ENCODE peak calls at places on chromosomes 5 and 9, in six cellular contexts. One of them, this sample, is unnamed.

GRCh38 chr9:87642330-87643110 is 83.4 kb upstream of the CTSL start:
- DNase-seq in fibroblast of lung: no peak
- DNase-seq in colonic mucosa: no peak
- DNase-seq in tibial artery: no peak
- DNase-seq in cardiac muscle cell: peak; percentile 66
- DNase-seq in CD8-positive, alpha-beta T cell: no peak
- DNase-seq in this sample: no peak

GRCh38 chr5:43096916-43097315 is 23.8 kb upstream of the ZNF131 start:
- DNase-seq in fibroblast of lung: no peak
- DNase-seq in colonic mucosa: no peak
- DNase-seq in tibial artery: no peak
- DNase-seq in cardiac muscle cell: no peak
- DNase-seq in CD8-positive, alpha-beta T cell: no peak
- DNase-seq in this sample: no peak

GRCh38 chr9:110828148-110828730 is 159.6 kb downstream of the MUSK start:
- DNase-seq in fibroblast of lung: peak; percentile 76
- DNase-seq in colonic mucosa: peak; percentile 36
- DNase-seq in tibial artery: no peak
- DNase-seq in cardiac muscle cell: peak; percentile 35
- DNase-seq in CD8-positive, alpha-beta T cell: no peak
- DNase-seq in this sample: no peak

GRCh38 chr9:136782452-136782851 is 8.7 kb upstream of the TMEM141 start:
- DNase-seq in fibroblast of lung: no peak
- DNase-seq in colonic mucosa: no peak
- DNase-seq in tibial artery: no peak
- DNase-seq in cardiac muscle cell: no peak
- DNase-seq in CD8-positive, alpha-beta T cell: no peak
- DNase-seq in this sample: no peak

GRCh38 chr9:630817-631216 is 210.7 kb upstream of the DMRT1 start:
- DNase-seq in fibroblast of lung: no peak
- DNase-seq in colonic mucosa: no peak
- DNase-seq in tibial artery: no peak
- DNase-seq in cardiac muscle cell: no peak
- DNase-seq in CD8-positive, alpha-beta T cell: no peak
- DNase-seq in this sample: no peak

GRCh38 chr5:149400304-149400703 is 21.2 kb upstream of the IL17B start:
- DNase-seq in fibroblast of lung: no peak
- DNase-seq in colonic mucosa: no peak
- DNase-seq in tibial artery: peak; percentile 42
- DNase-seq in cardiac muscle cell: no peak
- DNase-seq in CD8-positive, alpha-beta T cell: no peak
- DNase-seq in this sample: no peak

GRCh38 chr5:11415751-11416150 is 488.5 kb downstream of the CTNND2 start:
- DNase-seq in fibroblast of lung: peak; percentile 29
- DNase-seq in colonic mucosa: no peak
- DNase-seq in tibial artery: no peak
- DNase-seq in cardiac muscle cell: no peak
- DNase-seq in CD8-positive, alpha-beta T cell: no peak
- DNase-seq in this sample: no peak

GRCh38 chr5:64165500-64166200 is at the start of gene RNF180:
- DNase-seq in fibroblast of lung: peak; percentile 51
- DNase-seq in colonic mucosa: peak; percentile 33
- DNase-seq in tibial artery: peak; percentile 80
- DNase-seq in cardiac muscle cell: peak; percentile 74
- DNase-seq in CD8-positive, alpha-beta T cell: no peak
- DNase-seq in this sample: peak; percentile 46

GRCh38 chr9:135945969-135946368 is 15.2 kb downstream of the UBAC1 start:
- DNase-seq in fibroblast of lung: no peak
- DNase-seq in colonic mucosa: no peak
- DNase-seq in tibial artery: no peak
- DNase-seq in cardiac muscle cell: no peak
- DNase-seq in CD8-positive, alpha-beta T cell: no peak
- DNase-seq in this sample: no peak

GRCh38 chr5:3033033-3033755 is 281.7 kb upstream of the IRX2 start:
- DNase-seq in fibroblast of lung: no peak
- DNase-seq in colonic mucosa: no peak
- DNase-seq in tibial artery: no peak
- DNase-seq in cardiac muscle cell: no peak
- DNase-seq in CD8-positive, alpha-beta T cell: no peak
- DNase-seq in this sample: no peak

GRCh38 chr9:77163889-77164288 is 13.4 kb upstream of the VPS13A start:
- DNase-seq in fibroblast of lung: peak; percentile 45
- DNase-seq in colonic mucosa: no peak
- DNase-seq in tibial artery: no peak
- DNase-seq in cardiac muscle cell: no peak
- DNase-seq in CD8-positive, alpha-beta T cell: no peak
- DNase-seq in this sample: no peak

GRCh38 chr5:9440517-9440916 is 105.4 kb downstream of the SEMA5A start:
- DNase-seq in fibroblast of lung: peak; percentile 84
- DNase-seq in colonic mucosa: no peak
- DNase-seq in tibial artery: no peak
- DNase-seq in cardiac muscle cell: no peak
- DNase-seq in CD8-positive, alpha-beta T cell: no peak
- DNase-seq in this sample: no peak

GRCh38 chr9:88947581-88948573 is 43.4 kb upstream of the S1PR3 start:
- DNase-seq in fibroblast of lung: peak; percentile 77
- DNase-seq in colonic mucosa: no peak
- DNase-seq in tibial artery: no peak
- DNase-seq in cardiac muscle cell: no peak
- DNase-seq in CD8-positive, alpha-beta T cell: no peak
- DNase-seq in this sample: no peak

GRCh38 chr5:43675357-43675756 is 72.4 kb downstream of the NNT start:
- DNase-seq in fibroblast of lung: no peak
- DNase-seq in colonic mucosa: no peak
- DNase-seq in tibial artery: no peak
- DNase-seq in cardiac muscle cell: no peak
- DNase-seq in CD8-positive, alpha-beta T cell: no peak
- DNase-seq in this sample: no peak

GRCh38 chr5:16245249-16245648 is 65.7 kb upstream of the MARCHF11 start:
- DNase-seq in fibroblast of lung: no peak
- DNase-seq in colonic mucosa: no peak
- DNase-seq in tibial artery: no peak
- DNase-seq in cardiac muscle cell: no peak
- DNase-seq in CD8-positive, alpha-beta T cell: no peak
- DNase-seq in this sample: no peak

GRCh38 chr9:63859475-63860215 is 1425.4 kb downstream of the FOXD4L5 start:
- DNase-seq in fibroblast of lung: no peak
- DNase-seq in colonic mucosa: peak; percentile 17
- DNase-seq in tibial artery: peak; percentile 57
- DNase-seq in cardiac muscle cell: no peak
- DNase-seq in CD8-positive, alpha-beta T cell: no peak
- DNase-seq in this sample: no peak

GRCh38 chr5:154860123-154860522 is 1.7 kb downstream of the CNOT8 start:
- DNase-seq in fibroblast of lung: peak; percentile 63
- DNase-seq in colonic mucosa: peak; percentile 43
- DNase-seq in tibial artery: peak; percentile 79
- DNase-seq in cardiac muscle cell: no peak
- DNase-seq in CD8-positive, alpha-beta T cell: no peak
- DNase-seq in this sample: no peak

GRCh38 chr5:157457391-157457790 is 2.6 kb upstream of the NIPAL4 start:
- DNase-seq in fibroblast of lung: no peak
- DNase-seq in colonic mucosa: no peak
- DNase-seq in tibial artery: no peak
- DNase-seq in cardiac muscle cell: no peak
- DNase-seq in CD8-positive, alpha-beta T cell: no peak
- DNase-seq in this sample: no peak

GRCh38 chr5:116011046-116011445 is 21.2 kb upstream of the ARL14EPL start:
- DNase-seq in fibroblast of lung: peak; percentile 2
- DNase-seq in colonic mucosa: no peak
- DNase-seq in tibial artery: no peak
- DNase-seq in cardiac muscle cell: no peak
- DNase-seq in CD8-positive, alpha-beta T cell: no peak
- DNase-seq in this sample: no peak

GRCh38 chr5:96279796-96280542 is 153.1 kb downstream of the PCSK1 start:
- DNase-seq in fibroblast of lung: peak; percentile 71
- DNase-seq in colonic mucosa: no peak
- DNase-seq in tibial artery: no peak
- DNase-seq in cardiac muscle cell: no peak
- DNase-seq in CD8-positive, alpha-beta T cell: no peak
- DNase-seq in this sample: no peak

GRCh38 chr9:3903906-3904305 is 378.1 kb upstream of the RFX3 start:
- DNase-seq in fibroblast of lung: no peak
- DNase-seq in colonic mucosa: no peak
- DNase-seq in tibial artery: no peak
- DNase-seq in cardiac muscle cell: no peak
- DNase-seq in CD8-positive, alpha-beta T cell: no peak
- DNase-seq in this sample: no peak

DNA sequence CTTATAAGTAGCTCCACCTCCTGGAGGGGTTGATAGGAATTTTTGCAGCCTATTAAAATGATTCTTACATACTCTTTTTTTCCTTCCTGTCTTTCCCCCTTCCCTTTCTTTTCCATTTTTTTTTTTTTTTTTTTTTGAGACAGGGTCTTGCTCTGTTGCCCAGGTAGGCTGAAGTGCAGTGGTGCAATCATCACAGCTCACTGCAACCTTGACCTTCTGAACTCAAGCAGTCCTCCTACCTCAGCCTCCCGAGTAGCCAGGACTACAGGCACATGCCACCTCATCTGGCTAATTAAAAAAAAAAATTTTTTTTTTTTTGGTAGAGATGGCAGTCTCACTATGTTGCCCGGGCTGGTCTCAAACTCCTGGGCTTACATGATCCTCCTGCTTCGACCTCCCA is 4.3 kb upstream of the TBC1D2 start:
- DNase-seq in fibroblast of lung: no peak
- DNase-seq in colonic mucosa: no peak
- DNase-seq in tibial artery: no peak
- DNase-seq in cardiac muscle cell: no peak
- DNase-seq in CD8-positive, alpha-beta T cell: no peak
- DNase-seq in this sample: no peak
- TF ChIP-seq CTCF in fibroblast of lung: no peak
- TF ChIP-seq CTCF in colonic mucosa: no peak
- TF ChIP-seq CTCF in tibial artery: no peak
- TF ChIP-seq CTCF in cardiac muscle cell: no peak
- TF ChIP-seq CTCF in CD8-positive, alpha-beta T cell: no peak
- TF ChIP-seq CTCF in this sample: no peak

GRCh38 chr5:44935871-44936270 is 127.1 kb downstream of the MRPS30 start:
- DNase-seq in fibroblast of lung: no peak
- DNase-seq in colonic mucosa: no peak
- DNase-seq in tibial artery: no peak
- DNase-seq in cardiac muscle cell: no peak
- DNase-seq in CD8-positive, alpha-beta T cell: no peak
- DNase-seq in this sample: no peak
- TF ChIP-seq CTCF in fibroblast of lung: no peak
- TF ChIP-seq CTCF in colonic mucosa: no peak
- TF ChIP-seq CTCF in tibial artery: no peak
- TF ChIP-seq CTCF in cardiac muscle cell: no peak
- TF ChIP-seq CTCF in CD8-positive, alpha-beta T cell: no peak
- TF ChIP-seq CTCF in this sample: no peak

DNA sequence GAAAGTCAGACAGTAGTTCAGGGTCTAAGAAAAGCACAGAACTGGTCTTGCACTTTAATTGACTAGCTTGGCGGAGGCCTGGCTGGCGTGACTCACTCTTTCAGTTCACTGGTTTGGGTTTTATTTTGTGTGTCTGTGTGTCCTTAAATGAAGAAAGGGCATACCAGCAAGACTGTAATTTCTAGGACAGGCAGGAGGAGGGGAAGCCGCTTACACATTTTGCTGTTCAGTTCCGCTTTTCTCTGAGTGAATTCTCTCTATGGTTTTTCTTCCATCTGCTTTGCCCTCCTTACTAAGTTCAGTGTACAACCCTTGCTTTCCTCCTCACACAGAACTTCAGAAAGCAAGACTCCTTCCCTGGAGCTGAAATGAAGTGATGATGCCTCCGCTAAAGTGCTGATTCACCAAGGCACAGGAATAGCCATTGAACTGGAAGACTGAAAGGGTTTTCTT is 150.8 kb downstream of the MEF2C start:
- DNase-seq in fibroblast of lung: peak; percentile 86
- DNase-seq in colonic mucosa: no peak
- DNase-seq in tibial artery: peak; percentile 90
- DNase-seq in cardiac muscle cell: no peak
- DNase-seq in CD8-positive, alpha-beta T cell: no peak
- DNase-seq in this sample: no peak
- TF ChIP-seq CTCF in fibroblast of lung: no peak
- TF ChIP-seq CTCF in colonic mucosa: no peak
- TF ChIP-seq CTCF in tibial artery: no peak
- TF ChIP-seq CTCF in cardiac muscle cell: no peak
- TF ChIP-seq CTCF in CD8-positive, alpha-beta T cell: no peak
- TF ChIP-seq CTCF in this sample: no peak

GRCh38 chr5:58455495-58455894 is 4.4 kb downstream of the PLK2 start:
- DNase-seq in fibroblast of lung: no peak
- DNase-seq in colonic mucosa: no peak
- DNase-seq in tibial artery: no peak
- DNase-seq in cardiac muscle cell: no peak
- DNase-seq in CD8-positive, alpha-beta T cell: no peak
- DNase-seq in this sample: no peak

GRCh38 chr5:58458851-58459275 is 1.0 kb downstream of the PLK2 start:
- DNase-seq in fibroblast of lung: peak; percentile 68
- DNase-seq in colonic mucosa: no peak
- DNase-seq in tibial artery: no peak
- DNase-seq in cardiac muscle cell: no peak
- DNase-seq in CD8-positive, alpha-beta T cell: no peak
- DNase-seq in this sample: no peak

GRCh38 chr5:58455966-58456365 is 3.9 kb downstream of the PLK2 start:
- DNase-seq in fibroblast of lung: peak; percentile 75
- DNase-seq in colonic mucosa: no peak
- DNase-seq in tibial artery: no peak
- DNase-seq in cardiac muscle cell: no peak
- DNase-seq in CD8-positive, alpha-beta T cell: no peak
- DNase-seq in this sample: no peak

GRCh38 chr5:58456486-58456885 is 3.4 kb downstream of the PLK2 start:
- DNase-seq in fibroblast of lung: no peak
- DNase-seq in colonic mucosa: no peak
- DNase-seq in tibial artery: no peak
- DNase-seq in cardiac muscle cell: no peak
- DNase-seq in CD8-positive, alpha-beta T cell: no peak
- DNase-seq in this sample: no peak

GRCh38 chr5:58457040-58457439 is 2.8 kb downstream of the PLK2 start:
- DNase-seq in fibroblast of lung: no peak
- DNase-seq in colonic mucosa: no peak
- DNase-seq in tibial artery: no peak
- DNase-seq in cardiac muscle cell: no peak
- DNase-seq in CD8-positive, alpha-beta T cell: no peak
- DNase-seq in this sample: no peak
- TF ChIP-seq CTCF in fibroblast of lung: no peak
- TF ChIP-seq CTCF in colonic mucosa: no peak
- TF ChIP-seq CTCF in tibial artery: no peak
- TF ChIP-seq CTCF in cardiac muscle cell: no peak
- TF ChIP-seq CTCF in CD8-positive, alpha-beta T cell: no peak
- TF ChIP-seq CTCF in this sample: no peak